ENCODE peak calls at places on chromosomes 3 and 15, in eight cellular contexts. F is AML-193, V is erythroblast, T is neuronal stem cell, E is OCI-M1, G is H54, R is NCI-H345, S is HEK293T. M is an unnamed sample.

GRCh38 chr3:120438971-120439370 is 11.8 kb downstream of the FSTL1 start:
- DNase-seq in G (no peak), T (no peak), E (no peak), S (no peak), R (no peak), F (no peak), V (no peak), M (no peak)

GRCh38 chr3:73258057-73258456 is 196.6 kb downstream of the EBLN2 start:
- DNase-seq in T (no peak), R (no peak), F (no peak), S (no peak), V (no peak), G (no peak), E (no peak), M (no peak)

GRCh38 chr15:90934256-90934948 is 683 bp upstream of the UNC45A start:
- DNase-seq in V (peak), G (peak), E (peak), R (peak), F (peak), S (peak), T (peak), M (peak)

GRCh38 chr15:98856540-98856907 is 151.1 kb downstream of the PGPEP1L start:
- DNase-seq in T (no peak), G (no peak), F (no peak), V (no peak), S (no peak), E (no peak), R (no peak), M (no peak)

GRCh38 chr3:8985876-8986275 is 22.6 kb upstream of the RAD18 start:
- DNase-seq in V (no peak), R (no peak), T (no peak), G (no peak), S (no peak), F (no peak), E (no peak), M (no peak)

GRCh38 chr3:69566256-69566655 is 173.0 kb upstream of the MITF start:
- DNase-seq in E (no peak), R (no peak), S (no peak), V (no peak), F (no peak), G (no peak), T (no peak), M (no peak)

GRCh38 chr15:88610756-88611231 is 10.3 kb upstream of the AEN start:
- DNase-seq in F (peak), R (no peak), G (peak), V (no peak), T (peak), S (no peak), E (peak), M (no peak)

GRCh38 chr3:10142707-10143560 is 1.4 kb downstream of the VHL start:
- DNase-seq in S (peak), G (no peak), R (no peak), F (peak), V (peak), T (no peak), E (peak), M (no peak)

GRCh38 chr15:34810455-34811146 is 15.3 kb upstream of the ACTC1 start:
- DNase-seq in R (no peak), G (peak), S (no peak), E (peak), F (no peak), V (no peak), T (no peak), M (no peak)

GRCh38 chr15:90819850-90820249 is 48.5 kb upstream of the FURIN start:
- DNase-seq in F (no peak), G (no peak), S (no peak), R (no peak), V (no peak), T (no peak), E (peak), M (no peak)

GRCh38 chr3:2098398-2099027 is at the start of gene CNTN4:
- DNase-seq in F (no peak), R (peak), G (no peak), T (peak), E (no peak), S (peak), V (peak), M (peak)

GRCh38 chr15:52071570-52071969 is 41.0 kb downstream of the BCL2L10 start:
- DNase-seq in S (no peak), F (no peak), T (no peak), V (no peak), R (no peak), E (no peak), G (no peak), M (no peak)

GRCh38 chr15:48996276-48996675 is 32.6 kb upstream of the SHC4 start:
- DNase-seq in G (no peak), F (no peak), T (no peak), R (no peak), E (no peak), V (no peak), S (no peak), M (no peak)